ENCODE peak calls at places on chromosome 17, in seven cellular contexts. L is cardiac muscle cell, W is ascending aorta, F is MM.1S, R is mammary epithelial cell, B is mucosa of descending colon, Z is heart right ventricle. G is an unnamed sample.
A peak's percentile ranks its signal among the peaks of the same experiment; 100 is the strongest.

GRCh38 chr17:40097931-40098845 is 2.2 kb downstream of the NR1D1 start:
- DNase-seq in W (peak; percentile 89), Z (peak; percentile 61), L (no peak), F (peak; percentile 38), R (peak; percentile 81), B (peak; percentile 89), G (peak; percentile 86)

GRCh38 chr17:6427284-6427781 is 7.6 kb downstream of the AIPL1 start:
- DNase-seq in W (no peak), B (no peak), Z (no peak), L (no peak), F (peak; percentile 87), R (peak; percentile 35), G (no peak)

GRCh38 chr17:82107341-82107860 is 9.4 kb upstream of the FASN start:
- DNase-seq in F (no peak), L (no peak), W (no peak), B (peak; percentile 52), Z (no peak), R (no peak), G (no peak)

GRCh38 chr17:64130559-64131001 is 636 bp upstream of the ERN1 start:
- DNase-seq in F (no peak), W (peak; percentile 43), Z (no peak), L (no peak), B (peak; percentile 63), R (peak; percentile 57), G (peak; percentile 74)

GRCh38 chr17:8574687-8575086 is 55.8 kb downstream of the MYH10 start:
- DNase-seq in R (no peak), W (no peak), L (no peak), B (no peak), F (no peak), Z (no peak), G (no peak)

GRCh38 chr17:48563385-48563838 is 14.7 kb downstream of the HOXB4 start:
- DNase-seq in Z (no peak), L (no peak), F (no peak), R (peak; percentile 45), B (no peak), W (no peak), G (no peak)

GRCh38 chr17:7739746-7740145 is 22.2 kb downstream of the DNAH2 start:
- DNase-seq in L (no peak), B (no peak), R (no peak), W (no peak), Z (no peak), F (no peak), G (no peak)

GRCh38 chr17:74542166-74542565 is 3.7 kb downstream of the CD300C start:
- DNase-seq in R (no peak), W (no peak), L (no peak), Z (no peak), F (no peak), B (no peak), G (no peak)

GRCh38 chr17:31050948-31051347 is 43.8 kb upstream of the NF1 start:
- DNase-seq in F (no peak), B (no peak), L (no peak), Z (no peak), R (no peak), W (no peak), G (no peak)

GRCh38 chr17:75394332-75394918 is 11.1 kb downstream of the GRB2 start:
- DNase-seq in R (no peak), F (no peak), W (no peak), B (no peak), L (no peak), Z (no peak), G (no peak)

GRCh38 chr17:66123163-66123562 is 68.8 kb downstream of the CEP112 start:
- DNase-seq in L (peak; percentile 4), Z (no peak), W (no peak), F (no peak), R (peak; percentile 23), B (no peak), G (peak; percentile 20)

GRCh38 chr17:58083491-58084316 is 485 bp downstream of the DYNLL2 start:
- DNase-seq in L (peak; percentile 69), B (peak; percentile 85), F (peak; percentile 57), R (peak; percentile 37), Z (peak; percentile 77), W (no peak), G (peak; percentile 25)

GRCh38 chr17:49830605-49831004 is 17.3 kb downstream of the TAC4 start:
- DNase-seq in F (no peak), Z (no peak), B (no peak), W (no peak), L (no peak), R (no peak), G (peak; percentile 9)

GRCh38 chr17:50882851-50883250 is 16.7 kb upstream of the TOB1 start:
- DNase-seq in F (no peak), Z (no peak), R (peak; percentile 79), W (no peak), L (no peak), B (no peak), G (peak; percentile 85)

GRCh38 chr17:75840779-75841123 is 3.5 kb downstream of the UNC13D start:
- DNase-seq in L (no peak), B (no peak), Z (no peak), R (no peak), W (no peak), F (no peak), G (no peak)

GRCh38 chr17:81301195-81302144 is 6.4 kb upstream of the SLC38A10 start:
- DNase-seq in F (no peak), R (peak; percentile 9), W (no peak), Z (no peak), B (no peak), L (no peak), G (peak; percentile 21)

GRCh38 chr17:3558603-3559269 is 1.1 kb upstream of the TRPV3 start:
- DNase-seq in W (no peak), Z (no peak), R (peak; percentile 98), B (peak; percentile 85), F (peak; percentile 97), L (no peak), G (peak; percentile 94)

GRCh38 chr17:81556863-81557262 is 4.7 kb upstream of the FAAP100 start:
- DNase-seq in L (no peak), R (no peak), W (no peak), B (peak; percentile 74), F (no peak), Z (no peak), G (no peak)

GRCh38 chr17:70938311-70938710 is 769.0 kb downstream of the KCNJ2 start:
- DNase-seq in B (no peak), W (no peak), Z (no peak), L (no peak), R (no peak), F (no peak), G (no peak)

GRCh38 chr17:77829871-77830799 is 128.4 kb upstream of the TNRC6C start:
- DNase-seq in R (peak; percentile 41), Z (peak; percentile 73), B (no peak), W (no peak), L (no peak), F (no peak), G (no peak)

GRCh38 chr17:15395091-15395490 is 53.7 kb upstream of the TEKT3 start:
- DNase-seq in R (no peak), Z (no peak), W (no peak), L (no peak), F (no peak), B (no peak), G (no peak)
- TF ChIP-seq CTCF in R (no peak), Z (no peak), W (no peak), L (no peak), F (no peak), B (no peak), G (no peak)

DNA sequence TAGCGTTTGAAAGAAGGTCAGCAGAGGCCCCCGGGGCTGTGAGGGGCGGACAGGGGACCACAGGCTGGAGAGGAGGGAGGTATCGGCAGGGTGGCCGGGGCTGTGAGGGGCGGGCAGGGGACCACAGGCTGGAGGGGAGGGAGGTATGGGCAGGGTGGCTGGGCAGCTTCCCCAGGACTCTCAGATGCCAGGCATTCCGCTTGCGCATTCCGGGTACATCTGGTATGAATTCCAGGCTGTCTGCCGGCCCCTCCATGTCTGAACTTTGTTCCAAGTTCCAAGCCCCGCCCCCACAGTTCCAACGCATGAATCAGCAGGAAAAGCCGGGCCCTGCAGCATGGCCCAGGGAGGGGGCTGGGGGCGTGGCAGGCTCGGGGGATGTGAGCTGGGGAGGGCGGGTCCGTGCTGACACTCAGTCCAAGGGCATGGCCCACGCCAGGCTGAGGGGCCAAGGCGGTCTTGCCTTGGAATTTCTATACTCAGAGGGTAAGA is 4.4 kb upstream of the TLCD2 start:
- DNase-seq in W (peak; percentile 91), F (no peak), B (peak; percentile 97), L (peak; percentile 97), Z (peak; percentile 97), R (peak; percentile 92), G (peak; percentile 80)
- H3K4me3 ChIP-seq in W (peak overlapping the region; percentile 99), F (no peak overlapping the region), B (no peak overlapping the region), L (peak overlapping the region; percentile 93), Z (peak overlapping the region; percentile 81), R (peak overlapping the region; percentile 72), G (peak overlapping the region; percentile 87)

DNA sequence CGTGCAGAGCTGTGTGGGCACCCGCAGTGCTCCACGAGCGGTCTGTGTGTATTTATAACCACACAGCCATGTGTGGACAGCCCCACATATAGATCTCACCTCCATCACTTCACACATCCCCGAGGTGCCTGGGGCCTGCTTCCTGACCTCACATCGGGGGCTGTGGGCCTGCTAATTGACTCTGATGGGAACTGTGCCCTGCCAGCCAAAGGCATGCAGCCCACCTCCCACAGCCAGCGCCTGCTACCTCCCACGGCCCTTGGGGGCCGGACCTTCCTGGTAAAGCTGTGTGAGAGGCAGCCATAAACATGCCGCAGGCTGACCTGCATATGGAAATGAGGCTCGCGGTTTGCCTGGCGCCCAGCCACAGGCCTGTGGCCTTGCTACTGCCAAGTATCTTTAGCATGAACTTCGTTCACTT is 96.0 kb downstream of the C17orf67 start:
- DNase-seq in Z (no peak), W (no peak), B (peak; percentile 48), R (peak; percentile 47), L (peak; percentile 45), F (no peak), G (no peak)
- TF ChIP-seq CTCF in Z (no peak), W (no peak), B (no peak), R (no peak), L (no peak), F (no peak), G (no peak)

GRCh38 chr17:33564146-33564545 is 271.1 kb upstream of the ASIC2 start:
- DNase-seq in Z (no peak), W (no peak), B (no peak), F (no peak), R (no peak), L (no peak), G (no peak)

GRCh38 chr17:33562792-33563191 is 269.7 kb upstream of the ASIC2 start:
- DNase-seq in L (no peak), F (no peak), W (no peak), R (no peak), B (no peak), Z (no peak), G (no peak)

GRCh38 chr17:33561935-33562334 is 268.8 kb upstream of the ASIC2 start:
- DNase-seq in Z (no peak), L (no peak), B (no peak), R (no peak), F (peak; percentile 51), W (no peak), G (no peak)

GRCh38 chr17:33560165-33560564 is 267.1 kb upstream of the ASIC2 start:
- DNase-seq in B (no peak), Z (no peak), R (no peak), W (no peak), F (no peak), L (no peak), G (peak; percentile 9)

DNA sequence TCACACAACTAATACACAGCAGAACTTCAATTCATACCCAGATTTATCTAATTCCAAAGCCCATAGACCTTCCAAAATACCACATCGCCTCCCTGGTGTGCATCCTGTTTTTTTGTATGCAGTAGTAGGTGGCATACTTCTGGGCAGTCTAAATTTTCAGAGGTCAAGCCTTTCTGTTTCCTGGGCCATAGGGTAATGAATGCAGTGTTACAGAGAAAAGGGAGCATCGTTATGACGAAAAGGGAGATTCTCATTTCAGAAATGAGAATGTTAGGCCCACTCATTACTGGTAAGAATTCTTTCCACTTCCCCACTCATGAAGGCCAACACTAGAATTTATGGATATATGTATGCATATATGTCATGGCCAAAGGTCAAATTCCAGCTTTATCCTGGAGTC is 267.8 kb upstream of the ASIC2 start:
- DNase-seq in W (no peak), Z (no peak), F (no peak), L (no peak), R (no peak), B (no peak), G (no peak)
- H3K4me3 ChIP-seq in W (no peak overlapping the region), Z (no peak overlapping the region), F (no peak overlapping the region), L (no peak overlapping the region), R (no peak overlapping the region), B (no peak overlapping the region), G (no peak overlapping the region)